ENCODE peak calls at places on chromosomes 2 and 18, in five cellular contexts. E is IMR-90, L is Peyer's patch, M is A549, B is breast epithelium. H is an unnamed sample.

GRCh38 chr2:28445448-28446258 is 50.2 kb upstream of the PLB1 start:
- DNase-seq in E (peak), L (no peak), M (peak), B (no peak), H (peak)

GRCh38 chr18:50742947-50743346 is 76.9 kb downstream of the MRO start:
- DNase-seq in E (no peak), L (no peak), M (no peak), B (no peak), H (peak)

GRCh38 chr2:236769981-236770671 is 200.5 kb downstream of the ACKR3 start:
- DNase-seq in E (peak), L (no peak), M (peak), B (no peak), H (peak)

GRCh38 chr2:38164881-38165280 is 88.9 kb upstream of the CYP1B1 start:
- DNase-seq in E (no peak), L (no peak), M (no peak), B (no peak), H (no peak)

GRCh38 chr2:41933585-41934322 is 114.1 kb upstream of the PKDCC start:
- DNase-seq in E (peak), L (no peak), M (peak), B (no peak), H (no peak)

GRCh38 chr2:73290049-73290839 is 3.1 kb downstream of the EGR4 start:
- DNase-seq in E (peak), L (peak), M (peak), B (no peak), H (peak)

GRCh38 chr2:229798446-229799147 is 84.2 kb upstream of the DNER start:
- DNase-seq in E (peak), L (no peak), M (no peak), B (no peak), H (no peak)

GRCh38 chr18:48468151-48468550 is 59.0 kb upstream of the ZBTB7C start:
- DNase-seq in E (no peak), L (no peak), M (no peak), B (no peak), H (no peak)

GRCh38 chr2:212929116-212929515 is 222.3 kb downstream of the IKZF2 start:
- DNase-seq in E (no peak), L (no peak), M (no peak), B (no peak), H (no peak)

GRCh38 chr2:196217116-196217515 is 45.7 kb upstream of the STK17B start:
- DNase-seq in E (no peak), L (no peak), M (no peak), B (no peak), H (no peak)

GRCh38 chr18:3451989-3452749 is 2.2 kb downstream of the TGIF1 start:
- DNase-seq in E (peak), L (peak), M (peak), B (peak), H (peak)

GRCh38 chr2:37167636-37168182 is 10.9 kb upstream of the EIF2AK2 start:
- DNase-seq in E (no peak), L (peak), M (peak), B (no peak), H (no peak)

GRCh38 chr18:68040198-68040597 is 523.7 kb upstream of the DSEL start:
- DNase-seq in E (no peak), L (no peak), M (no peak), B (no peak), H (no peak)

GRCh38 chr2:214856116-214856515 is 46.6 kb upstream of the BARD1 start:
- DNase-seq in E (peak), L (no peak), M (peak), B (no peak), H (no peak)

GRCh38 chr18:10776493-10776892 is 250.7 kb downstream of the NAPG start:
- DNase-seq in E (no peak), L (no peak), M (no peak), B (no peak), H (no peak)

GRCh38 chr18:6956999-6957398 is 160.6 kb downstream of the LAMA1 start:
- DNase-seq in E (no peak), L (no peak), M (no peak), B (no peak), H (no peak)
- TF ChIP-seq POLR2A in E (no peak), L (no peak), M (no peak), B (no peak), H (no peak)

GRCh38 chr2:172792711-172793110 is 57.1 kb downstream of the RAPGEF4 start:
- DNase-seq in E (peak), L (no peak), M (no peak), B (no peak), H (no peak)
- TF ChIP-seq CTCF in E (peak), L (no peak), M (no peak), B (no peak), H (no peak)

DNA sequence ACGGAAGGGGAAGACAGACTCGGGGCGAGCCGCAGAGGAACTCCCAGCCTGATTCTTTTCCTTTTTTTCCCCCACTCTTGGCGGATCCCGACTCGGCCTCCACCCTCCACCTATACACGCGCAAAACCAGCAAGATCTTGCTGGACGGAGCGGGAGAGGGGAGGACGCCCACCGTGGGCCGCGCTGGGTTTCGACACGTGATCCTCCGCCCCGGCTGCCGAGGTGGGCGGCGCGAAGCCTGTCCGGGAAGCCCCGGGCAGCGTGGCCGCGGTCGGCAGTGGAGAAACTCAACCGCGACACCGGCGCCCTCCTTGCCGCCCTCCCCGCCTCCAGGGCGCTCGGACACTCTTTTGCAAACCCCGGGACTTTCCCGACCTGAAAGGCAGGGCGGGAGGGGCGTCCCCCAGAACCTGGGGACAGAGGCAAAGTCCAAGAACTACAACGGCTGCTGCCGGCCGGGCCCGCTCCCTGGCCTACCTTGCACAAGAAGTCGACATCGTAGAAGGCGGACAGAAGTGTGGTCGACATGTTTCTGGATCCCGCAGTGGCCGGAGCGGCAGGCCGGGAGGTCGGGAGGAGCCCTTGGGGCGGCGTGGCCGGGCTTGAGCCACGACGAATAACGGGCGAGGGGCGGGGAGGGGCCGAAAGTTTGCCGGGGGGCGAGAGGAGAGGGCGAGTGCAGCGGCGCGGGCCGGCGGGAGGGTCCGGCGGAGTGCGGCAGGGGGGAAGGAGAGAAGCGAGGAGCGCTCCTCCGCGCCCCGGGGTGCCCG is 433 bp downstream of the ZFP36L2 start:
- DNase-seq in E (peak), L (peak), M (peak), B (peak), H (peak)
- TF ChIP-seq POLR2A in E (no peak), L (no peak), M (peak), B (peak), H (peak)

GRCh38 chr2:239361311-239361642 is 39.5 kb downstream of the HDAC4 start:
- DNase-seq in E (peak), L (no peak), M (no peak), B (no peak), H (peak)
- TF ChIP-seq CTCF in E (peak), L (no peak), M (no peak), B (no peak), H (peak)

GRCh38 chr2:230924470-230925341 is at the start of gene GPR55:
- DNase-seq in E (no peak), L (peak), M (no peak), B (peak), H (peak)

GRCh38 chr2:230925443-230925878 is 419 bp upstream of the GPR55 start:
- DNase-seq in E (no peak), L (no peak), M (no peak), B (peak), H (peak)

GRCh38 chr2:230924092-230924469 is 961 bp downstream of the GPR55 start:
- DNase-seq in E (no peak), L (no peak), M (no peak), B (no peak), H (no peak)

GRCh38 chr2:230921806-230922595 is 3.0 kb downstream of the GPR55 start:
- DNase-seq in E (no peak), L (peak), M (no peak), B (peak), H (no peak)

DNA sequence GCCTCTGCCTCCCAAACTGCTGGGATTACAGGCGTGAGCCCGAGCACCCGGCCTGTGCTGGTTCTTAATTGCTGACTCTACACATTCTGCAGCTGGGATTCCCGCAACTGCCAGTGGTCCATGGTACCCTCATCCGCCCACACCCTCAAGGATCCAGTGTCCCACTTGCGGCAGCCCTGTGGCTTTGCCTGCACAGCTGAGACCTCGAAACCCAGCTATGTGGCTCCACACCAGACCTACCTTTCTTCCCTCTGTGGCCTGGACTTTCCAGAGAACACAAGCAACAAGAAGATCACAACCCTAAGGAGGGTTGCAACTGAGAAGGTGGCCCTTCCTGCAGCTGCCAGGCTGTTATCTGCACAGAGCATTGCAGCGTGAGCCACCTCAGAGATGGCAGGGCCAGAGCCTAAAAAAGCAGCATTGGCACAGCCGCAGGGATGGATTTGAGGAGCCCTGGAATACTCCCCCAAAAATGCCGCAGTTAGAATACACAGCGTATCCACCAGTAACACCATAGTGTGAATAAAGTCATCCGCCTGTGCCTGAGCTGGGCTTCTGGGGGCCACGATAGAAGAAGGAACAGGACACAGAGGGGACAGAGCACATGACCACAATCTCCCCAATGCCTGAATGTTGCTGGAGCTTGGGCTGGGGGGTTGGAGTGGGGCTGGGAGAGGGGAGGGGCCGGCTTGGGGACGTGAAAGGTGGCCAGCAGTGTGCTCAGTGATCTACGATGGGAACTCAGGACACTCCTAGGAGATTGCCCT is 1.9 kb downstream of the GPR55 start:
- DNase-seq in E (no peak), L (peak), M (no peak), B (no peak), H (no peak)
- TF ChIP-seq POLR2A in E (no peak), L (no peak), M (no peak), B (no peak), H (no peak)

H was measured in NB4.